ENCODE peak calls at places on chromosomes 3 and 15, in five cellular contexts. U, K, B, E and G are unnamed samples.

GRCh38 chr3:124107074-124107473 is 115.2 kb upstream of the ROPN1 start:
- DNase-seq in B (no peak), U (no peak), E (no peak), K (no peak), G (no peak)

GRCh38 chr3:123447749-123448502 is 964 bp downstream of the ADCY5 start:
- DNase-seq in E (no peak), K (peak), U (no peak), B (no peak), G (no peak)

GRCh38 chr15:25824618-25825017 is 38.5 kb downstream of the ATP10A start:
- DNase-seq in B (no peak), U (no peak), E (no peak), K (no peak), G (no peak)

GRCh38 chr3:153979419-153980251 is 141.6 kb upstream of the ARHGEF26 start:
- DNase-seq in K (no peak), B (no peak), U (no peak), E (no peak), G (no peak)

GRCh38 chr3:47485812-47486211 is 10.1 kb upstream of the SCAP start:
- DNase-seq in U (no peak), B (no peak), K (no peak), E (no peak), G (no peak)

GRCh38 chr3:98185180-98185579 is 18.7 kb downstream of the OR5H15 start:
- DNase-seq in E (no peak), K (peak), U (no peak), B (no peak), G (no peak)

GRCh38 chr3:171704002-171704401 is 106.3 kb downstream of the PLD1 start:
- DNase-seq in K (peak), U (no peak), E (no peak), B (no peak), G (no peak)

GRCh38 chr15:74835312-74835823 is 7.6 kb downstream of the ULK3 start:
- DNase-seq in E (no peak), B (no peak), U (peak), K (peak), G (no peak)

GRCh38 chr15:31297880-31298456 is 28.7 kb upstream of the KLF13 start:
- DNase-seq in B (no peak), K (no peak), E (no peak), U (no peak), G (no peak)

GRCh38 chr15:62739082-62739481 is 303.5 kb upstream of the TPM1 start:
- DNase-seq in E (no peak), K (no peak), B (no peak), U (no peak), G (no peak)

GRCh38 chr3:24483873-24484272 is 10.8 kb downstream of the THRB start:
- DNase-seq in U (peak), E (no peak), K (no peak), B (no peak), G (no peak)

GRCh38 chr3:100128565-100128964 is 14.3 kb upstream of the FILIP1L start:
- DNase-seq in K (no peak), E (no peak), B (no peak), U (no peak), G (no peak)

GRCh38 chr3:8777201-8777977 is 8.0 kb upstream of the OXTR start:
- DNase-seq in E (no peak), B (no peak), U (no peak), K (no peak), G (no peak)

GRCh38 chr3:171506743-171507319 is 46.6 kb upstream of the TNIK start:
- DNase-seq in E (no peak), U (no peak), B (no peak), K (no peak), G (no peak)

GRCh38 chr15:84599906-84600305 is 903 bp upstream of the ZSCAN2 start:
- DNase-seq in K (no peak), B (no peak), E (no peak), U (no peak), G (no peak)

GRCh38 chr3:5021571-5022092 is 42.4 kb downstream of the BHLHE40 start:
- DNase-seq in U (no peak), K (no peak), B (no peak), E (no peak), G (no peak)

GRCh38 chr3:151067158-151067557 is 18.3 kb upstream of the MED12L start:
- DNase-seq in E (no peak), U (no peak), K (no peak), B (no peak), G (no peak)

GRCh38 chr15:61390138-61390537 is 161.0 kb upstream of the RORA start:
- DNase-seq in E (no peak), U (no peak), B (no peak), K (no peak), G (no peak)

GRCh38 chr3:10247679-10248183 is 528 bp upstream of the TATDN2 start:
- DNase-seq in K (no peak), U (no peak), B (no peak), E (no peak), G (no peak)

GRCh38 chr3:98612996-98613517 is 19.6 kb upstream of the CPOX start:
- DNase-seq in B (no peak), U (no peak), E (no peak), K (no peak), G (no peak)

GRCh38 chr3:105327662-105328337 is 38.9 kb upstream of the ALCAM start:
- DNase-seq in U (no peak), K (no peak), E (no peak), B (no peak), G (no peak)

GRCh38 chr3:164278550-164278949 is 799.7 kb downstream of the SI start:
- DNase-seq in E (no peak), K (no peak), U (no peak), B (no peak), G (no peak)

GRCh38 chr15:31382693-31383005 is 56.0 kb downstream of the KLF13 start:
- DNase-seq in K (peak), E (no peak), U (no peak), B (no peak), G (no peak)

GRCh38 chr3:150220791-150221190 is 187.3 kb upstream of the TSC22D2 start:
- DNase-seq in B (no peak), K (peak), E (no peak), U (no peak), G (no peak)

GRCh38 chr3:69079269-69080159 is 651 bp downstream of the UBA3 start:
- DNase-seq in B (no peak), U (no peak), E (no peak), K (peak), G (no peak)